ENCODE peak calls at places on chromosomes 6 and 20, in five cellular contexts. I, V, B, X and G are unnamed samples.

GRCh38 chr6:158031445-158032353 is 50.0 kb downstream of the SYNJ2 start:
- DNase-seq in I (peak; percentile 85), V (no peak), B (peak; percentile 59), X (peak; percentile 77), G (peak; percentile 64)

GRCh38 chr20:57451759-57452661 is 60.8 kb downstream of the RBM38 start:
- DNase-seq in I (peak; percentile 49), V (peak; percentile 64), B (no peak), X (no peak), G (peak; percentile 53)

GRCh38 chr6:121436966-121437756 is 1.7 kb downstream of the GJA1 start:
- DNase-seq in I (peak; percentile 20), V (no peak), B (peak; percentile 64), X (peak; percentile 16), G (no peak)

GRCh38 chr20:7911586-7912330 is 28.5 kb downstream of the HAO1 start:
- DNase-seq in I (no peak), V (no peak), B (no peak), X (no peak), G (no peak)

GRCh38 chr6:159606786-159607185 is 86.3 kb downstream of the SOD2 start:
- DNase-seq in I (no peak), V (no peak), B (no peak), X (no peak), G (no peak)

GRCh38 chr20:52993091-52993490 is 20.9 kb downstream of the TSHZ2 start:
- DNase-seq in I (no peak), V (no peak), B (no peak), X (no peak), G (no peak)

GRCh38 chr6:142207265-142207877 is 60.3 kb downstream of the VTA1 start:
- DNase-seq in I (peak; percentile 53), V (no peak), B (peak; percentile 48), X (peak; percentile 29), G (peak; percentile 22)

GRCh38 chr6:63188828-63189227 is 22.4 kb upstream of the FKBP1C start:
- DNase-seq in I (no peak), V (no peak), B (no peak), X (no peak), G (no peak)

GRCh38 chr6:150252714-150253444 is 110.0 kb downstream of the PPP1R14C start:
- DNase-seq in I (no peak), V (no peak), B (no peak), X (no peak), G (peak; percentile 9)

GRCh38 chr20:25389381-25389857 is 1.2 kb downstream of the ABHD12 start:
- DNase-seq in I (no peak), V (no peak), B (no peak), X (no peak), G (peak; percentile 42)

GRCh38 chr20:7924692-7925091 is 15.6 kb downstream of the HAO1 start:
- DNase-seq in I (no peak), V (no peak), B (no peak), X (peak; percentile 46), G (peak; percentile 3)

GRCh38 chr6:41022294-41022693 is 16.7 kb downstream of the UNC5CL start:
- DNase-seq in I (no peak), V (no peak), B (no peak), X (no peak), G (no peak)

GRCh38 chr6:26268659-26269402 is 96.2 kb upstream of the BTN3A2 start:
- DNase-seq in I (peak; percentile 67), V (no peak), B (peak; percentile 39), X (no peak), G (peak; percentile 59)

GRCh38 chr6:64812138-64812537 is 894.9 kb downstream of the EYS start:
- DNase-seq in I (no peak), V (no peak), B (no peak), X (no peak), G (no peak)

GRCh38 chr6:127191716-127192115 is 73.2 kb downstream of the RSPO3 start:
- DNase-seq in I (no peak), V (no peak), B (no peak), X (no peak), G (no peak)

GRCh38 chr6:34143196-34143883 is 2.5 kb downstream of the GRM4 start:
- DNase-seq in I (no peak), V (no peak), B (no peak), X (no peak), G (no peak)

GRCh38 chr20:3209023-3209945 is at the start of gene ITPA:
- DNase-seq in I (peak; percentile 75), V (no peak), B (peak; percentile 74), X (no peak), G (peak; percentile 71)

GRCh38 chr20:20743511-20744169 is 31.2 kb upstream of the RALGAPA2 start:
- DNase-seq in I (no peak), V (peak; percentile 62), B (no peak), X (no peak), G (no peak)

GRCh38 chr20:10798811-10799210 is 125.0 kb upstream of the JAG1 start:
- DNase-seq in I (no peak), V (no peak), B (no peak), X (no peak), G (no peak)

GRCh38 chr6:84892666-84893065 is 128.3 kb upstream of the TBX18 start:
- DNase-seq in I (no peak), V (no peak), B (no peak), X (no peak), G (no peak)

GRCh38 chr6:26159417-26160273 is 72.4 kb downstream of the HFE start:
- DNase-seq in I (peak; percentile 38), V (no peak), B (no peak), X (no peak), G (peak; percentile 71)

GRCh38 chr6:141963543-141964295 is 169.0 kb upstream of the GJE1 start:
- DNase-seq in I (no peak), V (no peak), B (no peak), X (no peak), G (no peak)

GRCh38 chr20:2820084-2820895 is 4.1 kb downstream of the TMEM239 start:
- DNase-seq in I (no peak), V (no peak), B (peak; percentile 53), X (no peak), G (no peak)

GRCh38 chr6:114342086-114342825 is 567 bp downstream of the HS3ST5 start:
- DNase-seq in I (peak; percentile 6), V (no peak), B (peak; percentile 64), X (no peak), G (no peak)

GRCh38 chr20:58634818-58635665 is 16.0 kb upstream of the STX16 start:
- DNase-seq in I (peak; percentile 83), V (no peak), B (no peak), X (no peak), G (no peak)

GRCh38 chr6:118161364-118161763 is 254.3 kb downstream of the SLC35F1 start:
- DNase-seq in I (no peak), V (no peak), B (no peak), X (no peak), G (no peak)

GRCh38 chr6:70955441-70956190 is 1.2 kb downstream of the B3GAT2 start:
- DNase-seq in I (peak; percentile 92), V (no peak), B (peak; percentile 97), X (peak; percentile 23), G (peak; percentile 90)

GRCh38 chr6:16402501-16402900 is 164.1 kb downstream of the GMPR start:
- DNase-seq in I (no peak), V (no peak), B (no peak), X (no peak), G (no peak)

GRCh38 chr6:2186516-2186915 is 58.9 kb downstream of the GMDS start:
- DNase-seq in I (peak; percentile 65), V (no peak), B (no peak), X (no peak), G (peak; percentile 67)

GRCh38 chr6:75351570-75351969 is 67.0 kb upstream of the TMEM30A start:
- DNase-seq in I (no peak), V (no peak), B (no peak), X (no peak), G (no peak)

GRCh38 chr20:55271370-55271769 is 733.9 kb downstream of the CBLN4 start:
- DNase-seq in I (no peak), V (no peak), B (no peak), X (no peak), G (no peak)

GRCh38 chr6:145086197-145086596 is 649.1 kb downstream of the EPM2A start:
- DNase-seq in I (no peak), V (no peak), B (no peak), X (no peak), G (peak; percentile 9)

GRCh38 chr6:137989696-137990095 is 117.5 kb downstream of the PERP start:
- DNase-seq in I (no peak), V (no peak), B (no peak), X (no peak), G (no peak)

GRCh38 chr6:96058094-96058493 is 42.3 kb downstream of the FUT9 start:
- DNase-seq in I (no peak), V (no peak), B (no peak), X (no peak), G (no peak)

GRCh38 chr20:61724376-61724775 is 341.3 kb downstream of the TAF4 start:
- DNase-seq in I (no peak), V (no peak), B (peak; percentile 27), X (no peak), G (no peak)